ENCODE peak calls at places on chromosomes 5 and 9, in seven cellular contexts. S is KG1; Z is T-cell; T is COR-L47; O is fibroblast of the conjunctiva; K is activated naive CD4-positive, alpha-beta T cell; X is GM20000. W is an unnamed sample.

GRCh38 chr5:168362097-168362885 is 70.8 kb downstream of the WWC1 start:
- DNase-seq in K (no peak), Z (no peak), S (no peak), T (no peak), O (no peak), X (no peak), W (no peak)

GRCh38 chr5:120093178-120093577 is 370.9 kb upstream of the PRR16 start:
- DNase-seq in T (no peak), O (no peak), X (no peak), Z (no peak), K (no peak), S (no peak), W (no peak)

GRCh38 chr5:167166696-167167095 is 1124.7 kb upstream of the WWC1 start:
- DNase-seq in O (no peak), S (no peak), K (no peak), Z (no peak), T (no peak), X (no peak), W (no peak)

GRCh38 chr5:151451626-151452520 is 4.5 kb downstream of the SLC36A1 start:
- DNase-seq in X (peak; percentile 70), O (no peak), S (no peak), K (no peak), T (no peak), Z (no peak), W (peak; percentile 62)

GRCh38 chr9:128389395-128390149 is 18.4 kb downstream of the URM1 start:
- DNase-seq in K (no peak), S (no peak), X (no peak), Z (no peak), O (no peak), T (no peak), W (no peak)

GRCh38 chr9:98539954-98540353 is 168.8 kb downstream of the GABBR2 start:
- DNase-seq in X (no peak), O (no peak), S (no peak), K (no peak), T (no peak), Z (no peak), W (no peak)

GRCh38 chr5:137280656-137281055 is 218.5 kb downstream of the SPOCK1 start:
- DNase-seq in K (no peak), T (no peak), O (no peak), S (no peak), Z (no peak), X (no peak), W (no peak)

GRCh38 chr5:139950436-139950835 is 92.7 kb downstream of the NRG2 start:
- DNase-seq in K (no peak), O (no peak), T (no peak), S (no peak), Z (no peak), X (no peak), W (no peak)

GRCh38 chr5:170917113-170917512 is 55.3 kb downstream of the RANBP17 start:
- DNase-seq in T (no peak), S (no peak), X (no peak), Z (no peak), K (no peak), O (no peak), W (no peak)

GRCh38 chr5:13601152-13601551 is 343.3 kb downstream of the DNAH5 start:
- DNase-seq in S (no peak), X (no peak), Z (no peak), K (no peak), T (no peak), O (no peak), W (no peak)

GRCh38 chr9:34547960-34548603 is 25.3 kb upstream of the ENHO start:
- DNase-seq in X (peak; percentile 72), T (peak; percentile 48), O (peak; percentile 35), S (no peak), K (no peak), Z (no peak), W (peak; percentile 77)

GRCh38 chr9:120733190-120733589 is 18.9 kb upstream of the MEGF9 start:
- DNase-seq in Z (no peak), K (no peak), S (no peak), O (no peak), T (no peak), X (no peak), W (no peak)

GRCh38 chr9:93594041-93594756 is 17.8 kb downstream of the PHF2 start:
- DNase-seq in Z (no peak), K (no peak), T (no peak), O (no peak), X (no peak), S (no peak), W (no peak)

GRCh38 chr9:109179801-109180523 is 12.9 kb upstream of the FRRS1L start:
- DNase-seq in K (no peak), X (no peak), S (no peak), O (no peak), T (no peak), Z (no peak), W (no peak)

GRCh38 chr5:160697281-160697680 is 154.7 kb downstream of the ATP10B start:
- DNase-seq in K (no peak), Z (no peak), T (no peak), X (no peak), S (no peak), O (no peak), W (no peak)